ENCODE peak calls at places on chromosomes 5 and 9, in five cellular contexts. Z, P, R, K and E are unnamed samples.

GRCh38 chr5:75656311-75657003 is 45.2 kb downstream of the ANKDD1B start:
- DNase-seq in P (no peak), R (no peak), K (no peak), Z (no peak), E (no peak)

GRCh38 chr9:136483589-136484152 is 831 bp upstream of the SEC16A start:
- DNase-seq in K (peak), R (peak), P (peak), Z (peak), E (peak)

GRCh38 chr5:179901462-179901861 is 6.2 kb downstream of the TBC1D9B start:
- DNase-seq in Z (no peak), P (no peak), K (no peak), R (no peak), E (no peak)

GRCh38 chr5:157366741-157367684 is 93.0 kb upstream of the NIPAL4 start:
- DNase-seq in Z (no peak), P (no peak), R (peak), K (peak), E (no peak)

GRCh38 chr5:151483176-151483575 is 35.8 kb downstream of the SLC36A1 start:
- DNase-seq in P (no peak), K (no peak), R (peak), Z (no peak), E (no peak)

GRCh38 chr5:34762321-34762871 is 76.6 kb upstream of the TTC23L start:
- DNase-seq in P (no peak), R (no peak), Z (no peak), K (peak), E (no peak)

GRCh38 chr9:38318755-38319495 is 73.6 kb upstream of the ALDH1B1 start:
- DNase-seq in Z (no peak), R (no peak), P (no peak), K (peak), E (no peak)

GRCh38 chr5:176629853-176630680 is at the start of the genes EIF4E1B and SNCB:
- DNase-seq in Z (no peak), P (no peak), R (peak), K (no peak), E (no peak)

GRCh38 chr5:15499528-15500325 is at the start of gene FBXL7:
- DNase-seq in K (no peak), R (peak), Z (peak), P (no peak), E (peak)

GRCh38 chr5:127988149-127988755 is 95.3 kb upstream of the SLC12A2 start:
- DNase-seq in Z (no peak), R (no peak), P (no peak), K (peak), E (no peak)

GRCh38 chr5:154477382-154478223 is 424 bp downstream of the HAND1 start:
- DNase-seq in R (peak), P (no peak), Z (no peak), K (no peak), E (no peak)

GRCh38 chr5:100421360-100421759 is 113.8 kb upstream of the FAM174A start:
- DNase-seq in K (no peak), R (no peak), Z (no peak), P (no peak), E (no peak)

GRCh38 chr9:95268681-95269080 is 48.8 kb downstream of the FANCC start:
- DNase-seq in Z (no peak), R (peak), P (no peak), K (no peak), E (no peak)

GRCh38 chr5:158340608-158341007 is 481.7 kb upstream of the CLINT1 start:
- DNase-seq in P (no peak), K (no peak), Z (no peak), R (no peak), E (no peak)

GRCh38 chr5:16669776-16670175 is 53.0 kb upstream of the RETREG1 start:
- DNase-seq in R (no peak), P (no peak), K (no peak), Z (no peak), E (no peak)

GRCh38 chr5:123134653-123135181 is 45.7 kb downstream of the PRDM6 start:
- DNase-seq in K (no peak), P (no peak), R (no peak), Z (no peak), E (no peak)

GRCh38 chr5:139667001-139667729 is 19.0 kb downstream of the CXXC5 start:
- DNase-seq in K (no peak), P (no peak), R (no peak), Z (no peak), E (no peak)

GRCh38 chr5:95262933-95263660 is 21.8 kb downstream of the MCTP1 start:
- DNase-seq in R (no peak), K (no peak), Z (no peak), P (no peak), E (no peak)

GRCh38 chr5:154038241-154038603 is 488 bp downstream of the FAM114A2 start:
- DNase-seq in R (no peak), Z (no peak), P (no peak), K (peak), E (no peak)

GRCh38 chr5:68699966-68700365 is 393.8 kb upstream of the SLC30A5 start:
- DNase-seq in P (no peak), K (no peak), R (no peak), Z (no peak), E (no peak)

GRCh38 chr5:78472469-78473106 is 112.2 kb downstream of the SCAMP1 start:
- DNase-seq in R (no peak), Z (no peak), P (no peak), K (no peak), E (no peak)

GRCh38 chr9:114288233-114289051 is 34.5 kb upstream of the ORM1 start:
- DNase-seq in Z (no peak), K (no peak), P (no peak), R (peak), E (peak)

GRCh38 chr5:10876345-10876744 is 115.3 kb upstream of the DAP start:
- DNase-seq in K (no peak), P (no peak), Z (no peak), R (no peak), E (no peak)

GRCh38 chr5:53871050-53871449 is 310.6 kb downstream of the NDUFS4 start:
- DNase-seq in Z (no peak), P (no peak), R (no peak), K (no peak), E (no peak)

GRCh38 chr9:81822263-81822865 is 105.9 kb upstream of the SPATA31D4 start:
- DNase-seq in P (no peak), R (peak), K (no peak), Z (no peak), E (no peak)

GRCh38 chr9:14910178-14910805 is at the start of gene FREM1:
- DNase-seq in Z (no peak), P (no peak), R (peak), K (peak), E (peak)

GRCh38 chr9:132903574-132904495 is 25.1 kb downstream of the SPACA9 start:
- DNase-seq in P (no peak), R (no peak), Z (no peak), K (no peak), E (no peak)

GRCh38 chr9:124897570-124898460 is 35.9 kb downstream of the ARPC5L start:
- DNase-seq in P (no peak), R (no peak), K (no peak), Z (no peak), E (no peak)

GRCh38 chr5:149400304-149400703 is 21.2 kb upstream of the IL17B start:
- DNase-seq in Z (no peak), R (peak), K (no peak), P (no peak), E (no peak)